ENCODE peak calls at places on chromosome 9, in nine cellular contexts. X is CD8-positive, alpha-beta memory T cell; F is epithelial cell of esophagus; P is naive thymus-derived CD4-positive, alpha-beta T cell; C is HT-29; M is RPMI7951; R is stimulated activated CD8-positive, alpha-beta memory T cell treated with anti-CD3 and anti-CD28 coated beads, Interleukin-4, amount 100 ng/mL, for 48 hours; V is HepG2; L is posterior vena cava. A is an unnamed sample.

GRCh38 chr9:70495514-70495913 is 81.1 kb upstream of the KLF9 start:
- DNase-seq in X (no peak), F (no peak), P (no peak), C (no peak), M (no peak), R (no peak), V (no peak), L (no peak), A (no peak)

GRCh38 chr9:135811796-135812195 is 95.5 kb downstream of the CAMSAP1 start:
- DNase-seq in X (no peak), F (no peak), P (no peak), C (no peak), M (no peak), R (no peak), V (no peak), L (no peak), A (no peak)

GRCh38 chr9:124286292-124286931 is 28.7 kb downstream of the NEK6 start:
- DNase-seq in X (no peak), F (no peak), P (no peak), C (peak), M (peak), R (peak), V (no peak), L (no peak), A (peak)

GRCh38 chr9:70340572-70340971 is 73.9 kb downstream of the KLF9 start:
- DNase-seq in X (no peak), F (peak), P (peak), C (peak), M (peak), R (no peak), V (peak), L (no peak), A (no peak)

GRCh38 chr9:83280259-83280658 is 217.3 kb upstream of the RASEF start:
- DNase-seq in X (no peak), F (peak), P (no peak), C (no peak), M (peak), R (no peak), V (no peak), L (no peak), A (no peak)

GRCh38 chr9:110900917-110901316 is 137.4 kb downstream of the LPAR1 start:
- DNase-seq in X (no peak), F (no peak), P (no peak), C (no peak), M (peak), R (no peak), V (no peak), L (no peak), A (no peak)

GRCh38 chr9:88746029-88746743 is 211.2 kb downstream of the NXNL2 start:
- DNase-seq in X (no peak), F (peak), P (no peak), C (no peak), M (peak), R (no peak), V (no peak), L (peak), A (peak)

GRCh38 chr9:83598487-83598886 is 24.5 kb upstream of the IDNK start:
- DNase-seq in X (no peak), F (peak), P (no peak), C (no peak), M (no peak), R (no peak), V (peak), L (no peak), A (no peak)

GRCh38 chr9:91138760-91139159 is 223.0 kb downstream of the AUH start:
- DNase-seq in X (no peak), F (peak), P (no peak), C (peak), M (peak), R (no peak), V (peak), L (no peak), A (no peak)

GRCh38 chr9:105967798-105968197 is 273.5 kb downstream of the TMEM38B start:
- DNase-seq in X (no peak), F (no peak), P (no peak), C (no peak), M (no peak), R (no peak), V (no peak), L (no peak), A (no peak)

GRCh38 chr9:131800885-131801284 is 61.0 kb upstream of the RAPGEF1 start:
- DNase-seq in X (no peak), F (no peak), P (no peak), C (no peak), M (no peak), R (no peak), V (no peak), L (no peak), A (no peak)

GRCh38 chr9:118967901-118968300 is 401.3 kb downstream of the BRINP1 start:
- DNase-seq in X (no peak), F (no peak), P (no peak), C (no peak), M (no peak), R (no peak), V (no peak), L (no peak), A (no peak)

GRCh38 chr9:125646222-125647100 is 60.5 kb downstream of the MAPKAP1 start:
- DNase-seq in X (no peak), F (no peak), P (no peak), C (no peak), M (peak), R (no peak), V (no peak), L (no peak), A (no peak)

GRCh38 chr9:14752271-14752670 is 29.7 kb upstream of the CER1 start:
- DNase-seq in X (no peak), F (no peak), P (no peak), C (no peak), M (no peak), R (no peak), V (no peak), L (no peak), A (no peak)

GRCh38 chr9:95507456-95508241 is 9.1 kb downstream of the PTCH1 start:
- DNase-seq in X (peak), F (peak), P (peak), C (peak), M (peak), R (peak), V (peak), L (no peak), A (peak)

GRCh38 chr9:127123239-127123935 is 952 bp upstream of the ANGPTL2 start:
- DNase-seq in X (no peak), F (no peak), P (no peak), C (peak), M (no peak), R (no peak), V (no peak), L (peak), A (no peak)

GRCh38 chr9:4180907-4181605 is 118.8 kb downstream of the GLIS3 start:
- DNase-seq in X (no peak), F (peak), P (no peak), C (no peak), M (no peak), R (no peak), V (no peak), L (no peak), A (no peak)

GRCh38 chr9:14961372-14962068 is 51.3 kb upstream of the FREM1 start:
- DNase-seq in X (no peak), F (no peak), P (no peak), C (peak), M (no peak), R (no peak), V (peak), L (no peak), A (no peak)

GRCh38 chr9:116594552-116594951 is 92.6 kb upstream of the TRIM32 start:
- DNase-seq in X (no peak), F (peak), P (no peak), C (no peak), M (peak), R (no peak), V (no peak), L (no peak), A (no peak)

GRCh38 chr9:35555881-35556280 is 49.2 kb upstream of the TESK1 start:
- DNase-seq in X (no peak), F (no peak), P (no peak), C (no peak), M (no peak), R (no peak), V (no peak), L (no peak), A (no peak)

GRCh38 chr9:23587433-23587832 is 238.6 kb downstream of the ELAVL2 start:
- DNase-seq in X (no peak), F (peak), P (no peak), C (no peak), M (peak), R (no peak), V (no peak), L (peak), A (peak)

GRCh38 chr9:89398651-89399050 is 80.4 kb downstream of the SECISBP2 start:
- DNase-seq in X (no peak), F (no peak), P (no peak), C (no peak), M (no peak), R (no peak), V (no peak), L (no peak), A (no peak)

GRCh38 chr9:17810293-17810692 is 231.4 kb downstream of the SH3GL2 start:
- DNase-seq in X (no peak), F (no peak), P (no peak), C (no peak), M (no peak), R (no peak), V (no peak), L (no peak), A (no peak)

GRCh38 chr9:113540466-113540865 is 76.9 kb downstream of the RGS3 start:
- DNase-seq in X (no peak), F (no peak), P (no peak), C (no peak), M (no peak), R (no peak), V (no peak), L (no peak), A (no peak)

GRCh38 chr9:35136866-35137265 is 21.2 kb upstream of the ATOSB start:
- DNase-seq in X (no peak), F (peak), P (no peak), C (no peak), M (peak), R (no peak), V (no peak), L (no peak), A (no peak)

GRCh38 chr9:118578467-118578866 is 790.8 kb downstream of the BRINP1 start:
- DNase-seq in X (no peak), F (peak), P (no peak), C (no peak), M (peak), R (no peak), V (no peak), L (no peak), A (no peak)

GRCh38 chr9:135280666-135281065 is 193.2 kb downstream of the OLFM1 start:
- DNase-seq in X (no peak), F (no peak), P (no peak), C (no peak), M (no peak), R (no peak), V (no peak), L (no peak), A (no peak)

GRCh38 chr9:37238122-37238521 is 117.7 kb downstream of the ZCCHC7 start:
- DNase-seq in X (no peak), F (no peak), P (no peak), C (no peak), M (no peak), R (no peak), V (no peak), L (no peak), A (no peak)

GRCh38 chr9:92406506-92406905 is 2.1 kb upstream of the OGN start:
- DNase-seq in X (no peak), F (no peak), P (peak), C (no peak), M (no peak), R (peak), V (no peak), L (no peak), A (no peak)

GRCh38 chr9:129094387-129095169 is 13.7 kb downstream of the DOLPP1 start:
- DNase-seq in X (no peak), F (no peak), P (no peak), C (no peak), M (no peak), R (no peak), V (no peak), L (no peak), A (no peak)

GRCh38 chr9:75935606-75936005 is 45.1 kb downstream of the PCSK5 start:
- DNase-seq in X (no peak), F (peak), P (no peak), C (no peak), M (no peak), R (no peak), V (no peak), L (no peak), A (no peak)

GRCh38 chr9:87681271-87682061 is 44.5 kb upstream of the CTSL start:
- DNase-seq in X (no peak), F (no peak), P (no peak), C (no peak), M (no peak), R (no peak), V (no peak), L (no peak), A (no peak)